ENCODE peak calls at places on chromosome 16, in seven cellular contexts. G is HTR-8/SVneo; T is glutamatergic neuron; S is NCI-H226; Y is epithelial cell of prostate; W is AG10803; J is effector memory CD4-positive, alpha-beta T cell. X is an unnamed sample.

GRCh38 chr16:85652431-85653221 is 36.1 kb downstream of the GINS2 start:
- DNase-seq in W (peak; percentile 68), S (no peak), G (no peak), T (peak; percentile 80), Y (no peak), J (no peak), X (peak; percentile 44)

GRCh38 chr16:70162041-70162451 is 11.5 kb upstream of the CLEC18C start:
- DNase-seq in T (no peak), G (peak; percentile 71), W (peak; percentile 62), Y (peak; percentile 58), S (no peak), J (no peak), X (peak; percentile 83)

GRCh38 chr16:30615358-30616076 is 5.3 kb upstream of the ZNF689 start:
- DNase-seq in T (peak; percentile 78), G (peak; percentile 61), Y (no peak), W (peak; percentile 11), J (peak; percentile 44), S (no peak), X (peak; percentile 54)

GRCh38 chr16:25009822-25010221 is 5.3 kb downstream of the ARHGAP17 start:
- DNase-seq in G (no peak), T (no peak), J (no peak), W (peak; percentile 38), Y (no peak), S (no peak), X (no peak)

GRCh38 chr16:1993731-1994131 is 4.0 kb downstream of the SYNGR3 start:
- DNase-seq in J (no peak), S (peak; percentile 34), W (peak; percentile 44), Y (peak; percentile 43), T (no peak), G (no peak), X (peak; percentile 43)

GRCh38 chr16:86215979-86216585 is 294.2 kb upstream of the FOXF1 start:
- DNase-seq in Y (no peak), S (no peak), J (no peak), G (no peak), T (no peak), W (no peak), X (no peak)

GRCh38 chr16:84419730-84420129 is 51.4 kb downstream of the ATP2C2 start:
- DNase-seq in G (no peak), S (no peak), T (no peak), J (no peak), Y (no peak), W (no peak), X (no peak)

GRCh38 chr16:10345629-10346028 is 40.2 kb upstream of the ATF7IP2 start:
- DNase-seq in T (no peak), Y (no peak), S (no peak), G (no peak), W (no peak), J (no peak), X (no peak)

GRCh38 chr16:17145029-17145428 is 325.7 kb downstream of the XYLT1 start:
- DNase-seq in W (no peak), J (no peak), Y (no peak), G (no peak), T (no peak), S (no peak), X (no peak)

GRCh38 chr16:50967827-50968612 is 183.1 kb downstream of the SALL1 start:
- DNase-seq in T (no peak), W (no peak), S (no peak), J (no peak), Y (no peak), G (no peak), X (no peak)

GRCh38 chr16:82302007-82302733 is 132.1 kb upstream of the MPHOSPH6 start:
- DNase-seq in W (no peak), S (no peak), Y (no peak), J (no peak), T (no peak), G (no peak), X (no peak)

GRCh38 chr16:57041182-57042156 is 50.9 kb upstream of the CPNE2 start:
- DNase-seq in Y (no peak), J (peak; percentile 77), G (no peak), T (no peak), W (no peak), S (no peak), X (no peak)

GRCh38 chr16:73878616-73879015 is 418.0 kb upstream of the PSMD7 start:
- DNase-seq in S (peak; percentile 32), T (no peak), J (no peak), G (peak; percentile 42), Y (peak; percentile 31), W (peak; percentile 78), X (peak; percentile 75)

GRCh38 chr16:89142474-89143197 is 28.9 kb upstream of the CDH15 start:
- DNase-seq in Y (no peak), G (no peak), J (no peak), W (no peak), T (peak; percentile 2), S (no peak), X (peak; percentile 15)

GRCh38 chr16:81866820-81867440 is 87.8 kb downstream of the PLCG2 start:
- DNase-seq in S (no peak), G (no peak), Y (no peak), W (no peak), T (no peak), J (no peak), X (no peak)

GRCh38 chr16:5634781-5635180 is 537.2 kb upstream of the EEF2KMT start:
- DNase-seq in T (peak; percentile 26), Y (no peak), W (no peak), S (no peak), G (no peak), J (no peak), X (no peak)

GRCh38 chr16:81837312-81837748 is 58.2 kb downstream of the PLCG2 start:
- DNase-seq in W (no peak), Y (no peak), J (no peak), T (no peak), G (no peak), S (no peak), X (no peak)

GRCh38 chr16:82582971-82583370 is 43.8 kb upstream of the CDH13 start:
- DNase-seq in G (no peak), W (peak; percentile 13), J (no peak), T (no peak), S (no peak), Y (no peak), X (no peak)

GRCh38 chr16:12341423-12341822 is 364.9 kb downstream of the SNX29 start:
- DNase-seq in G (peak; percentile 24), W (peak; percentile 77), J (no peak), T (no peak), Y (no peak), S (no peak), X (peak; percentile 70)

GRCh38 chr16:65975049-65975708 is 391.3 kb upstream of the CDH5 start:
- DNase-seq in Y (no peak), J (no peak), T (no peak), W (peak; percentile 67), G (no peak), S (peak; percentile 12), X (peak; percentile 86)

GRCh38 chr16:8677481-8677880 is 3.1 kb downstream of the ABAT start:
- DNase-seq in W (peak; percentile 29), S (peak; percentile 59), G (no peak), Y (peak; percentile 24), J (no peak), T (no peak), X (peak; percentile 53)

GRCh38 chr16:82655315-82655714 is 28.5 kb downstream of the CDH13 start:
- DNase-seq in G (peak; percentile 69), J (peak; percentile 66), Y (no peak), T (no peak), S (peak; percentile 72), W (peak; percentile 89), X (peak; percentile 79)

GRCh38 chr16:23874613-23875294 is 39.0 kb downstream of the PRKCB start:
- DNase-seq in W (peak; percentile 13), G (no peak), T (no peak), S (no peak), Y (no peak), J (no peak), X (peak; percentile 11)

GRCh38 chr16:24766057-24766456 is 36.6 kb downstream of the TNRC6A start:
- DNase-seq in J (no peak), S (no peak), W (no peak), T (no peak), G (no peak), Y (no peak), X (no peak)

GRCh38 chr16:87371261-87371866 is 12.2 kb downstream of the FBXO31 start:
- DNase-seq in S (no peak), W (no peak), T (no peak), Y (no peak), G (no peak), J (no peak), X (no peak)

GRCh38 chr16:66189951-66190350 is 176.5 kb upstream of the CDH5 start:
- DNase-seq in J (no peak), S (no peak), G (no peak), Y (peak; percentile 12), T (no peak), W (peak; percentile 91), X (peak; percentile 97)

GRCh38 chr16:61891460-61891859 is 144.8 kb downstream of the CDH8 start:
- DNase-seq in W (no peak), T (no peak), S (no peak), G (no peak), J (no peak), Y (no peak), X (no peak)